ENCODE peak calls at places on chromosomes 11 and 22, in eight cellular contexts. One of them, this sample, is unnamed.

GRCh38 chr11:57568330-57568766 is 876 bp upstream of the UBE2L6 start:
- DNase-seq in fibroblast of lung: peak
- DNase-seq in GM23248: no peak
- DNase-seq in ascending aorta: peak
- DNase-seq in A549: no peak
- DNase-seq in MM.1S: peak
- DNase-seq in SK-N-SH: no peak
- DNase-seq in PC-3: peak
- DNase-seq in this sample: no peak

GRCh38 chr22:49208768-49209252 is 618.9 kb downstream of the BRD1 start:
- DNase-seq in fibroblast of lung: no peak
- DNase-seq in GM23248: no peak
- DNase-seq in ascending aorta: peak
- DNase-seq in A549: no peak
- DNase-seq in MM.1S: peak
- DNase-seq in SK-N-SH: no peak
- DNase-seq in PC-3: no peak
- DNase-seq in this sample: no peak

GRCh38 chr22:40819741-40820140 is 595 bp upstream of the SLC25A17 start:
- DNase-seq in fibroblast of lung: peak
- DNase-seq in GM23248: peak
- DNase-seq in ascending aorta: no peak
- DNase-seq in A549: no peak
- DNase-seq in MM.1S: peak
- DNase-seq in SK-N-SH: peak
- DNase-seq in PC-3: peak
- DNase-seq in this sample: no peak

GRCh38 chr11:69573751-69574382 is 67.1 kb upstream of the CCND1 start:
- DNase-seq in fibroblast of lung: no peak
- DNase-seq in GM23248: peak
- DNase-seq in ascending aorta: peak
- DNase-seq in A549: no peak
- DNase-seq in MM.1S: no peak
- DNase-seq in SK-N-SH: no peak
- DNase-seq in PC-3: no peak
- DNase-seq in this sample: no peak

GRCh38 chr11:125085301-125086081 is 22.4 kb downstream of the SLC37A2 start:
- DNase-seq in fibroblast of lung: no peak
- DNase-seq in GM23248: no peak
- DNase-seq in ascending aorta: no peak
- DNase-seq in A549: no peak
- DNase-seq in MM.1S: no peak
- DNase-seq in SK-N-SH: peak
- DNase-seq in PC-3: no peak
- DNase-seq in this sample: no peak

GRCh38 chr22:20639750-20640149 is 132.3 kb downstream of the MED15 start:
- DNase-seq in fibroblast of lung: no peak
- DNase-seq in GM23248: no peak
- DNase-seq in ascending aorta: no peak
- DNase-seq in A549: no peak
- DNase-seq in MM.1S: no peak
- DNase-seq in SK-N-SH: no peak
- DNase-seq in PC-3: no peak
- DNase-seq in this sample: no peak

GRCh38 chr11:16933756-16934603 is 80.2 kb downstream of the PLEKHA7 start:
- DNase-seq in fibroblast of lung: peak
- DNase-seq in GM23248: no peak
- DNase-seq in ascending aorta: no peak
- DNase-seq in A549: no peak
- DNase-seq in MM.1S: no peak
- DNase-seq in SK-N-SH: no peak
- DNase-seq in PC-3: no peak
- DNase-seq in this sample: no peak

GRCh38 chr22:48943567-48944432 is 883.9 kb downstream of the BRD1 start:
- DNase-seq in fibroblast of lung: no peak
- DNase-seq in GM23248: peak
- DNase-seq in ascending aorta: peak
- DNase-seq in A549: peak
- DNase-seq in MM.1S: no peak
- DNase-seq in SK-N-SH: peak
- DNase-seq in PC-3: peak
- DNase-seq in this sample: no peak

GRCh38 chr11:64842851-64843841 is 1.3 kb downstream of the CDC42BPG start:
- DNase-seq in fibroblast of lung: no peak
- DNase-seq in GM23248: no peak
- DNase-seq in ascending aorta: no peak
- DNase-seq in A549: peak
- DNase-seq in MM.1S: no peak
- DNase-seq in SK-N-SH: no peak
- DNase-seq in PC-3: peak
- DNase-seq in this sample: no peak

GRCh38 chr11:99952816-99953215 is 734.3 kb upstream of the ARHGAP42 start:
- DNase-seq in fibroblast of lung: peak
- DNase-seq in GM23248: peak
- DNase-seq in ascending aorta: no peak
- DNase-seq in A549: peak
- DNase-seq in MM.1S: no peak
- DNase-seq in SK-N-SH: no peak
- DNase-seq in PC-3: peak
- DNase-seq in this sample: no peak

GRCh38 chr11:120738516-120739046 is 227.0 kb downstream of the GRIK4 start:
- DNase-seq in fibroblast of lung: no peak
- DNase-seq in GM23248: no peak
- DNase-seq in ascending aorta: no peak
- DNase-seq in A549: no peak
- DNase-seq in MM.1S: no peak
- DNase-seq in SK-N-SH: no peak
- DNase-seq in PC-3: no peak
- DNase-seq in this sample: no peak

GRCh38 chr11:1881442-1882264 is 10.0 kb downstream of the PRR33 start:
- DNase-seq in fibroblast of lung: no peak
- DNase-seq in GM23248: no peak
- DNase-seq in ascending aorta: no peak
- DNase-seq in A549: no peak
- DNase-seq in MM.1S: no peak
- DNase-seq in SK-N-SH: no peak
- DNase-seq in PC-3: no peak
- DNase-seq in this sample: no peak

GRCh38 chr11:128487978-128488377 is 99.4 kb downstream of the ETS1 start:
- DNase-seq in fibroblast of lung: no peak
- DNase-seq in GM23248: no peak
- DNase-seq in ascending aorta: no peak
- DNase-seq in A549: no peak
- DNase-seq in MM.1S: no peak
- DNase-seq in SK-N-SH: no peak
- DNase-seq in PC-3: no peak
- DNase-seq in this sample: no peak
- H3K27ac ChIP-seq in fibroblast of lung: peak
- H3K27ac ChIP-seq in GM23248: peak
- H3K27ac ChIP-seq in ascending aorta: no peak
- H3K27ac ChIP-seq in A549: peak
- H3K27ac ChIP-seq in MM.1S: no peak
- H3K27ac ChIP-seq in SK-N-SH: no peak
- H3K27ac ChIP-seq in PC-3: no peak
- H3K27ac ChIP-seq in this sample: no peak

DNA sequence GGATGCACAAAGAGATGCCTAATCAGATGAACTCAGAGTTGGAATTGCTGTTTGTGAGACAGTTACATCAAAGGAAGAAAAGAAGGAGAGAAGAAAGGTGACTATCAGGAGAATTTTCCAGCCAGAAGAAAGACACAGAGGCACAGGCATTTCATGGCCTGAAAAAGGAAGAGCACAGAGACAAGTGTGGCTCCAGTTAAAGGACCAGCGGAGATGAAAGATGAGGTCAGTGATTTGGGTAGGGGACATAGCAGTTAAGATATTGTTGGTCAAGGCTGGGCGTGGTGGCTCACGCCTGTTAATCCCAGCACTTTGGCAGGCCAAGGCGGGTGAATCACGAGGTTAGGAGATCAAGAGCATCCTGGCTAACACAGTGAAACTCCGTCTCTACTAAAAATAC is 3.4 kb upstream of the ZNF280A start:
- DNase-seq in fibroblast of lung: no peak
- DNase-seq in GM23248: no peak
- DNase-seq in ascending aorta: no peak
- DNase-seq in A549: no peak
- DNase-seq in MM.1S: no peak
- DNase-seq in SK-N-SH: no peak
- DNase-seq in PC-3: no peak
- DNase-seq in this sample: no peak
- H3K27ac ChIP-seq in fibroblast of lung: no peak
- H3K27ac ChIP-seq in GM23248: no peak
- H3K27ac ChIP-seq in ascending aorta: no peak
- H3K27ac ChIP-seq in A549: no peak
- H3K27ac ChIP-seq in MM.1S: no peak
- H3K27ac ChIP-seq in SK-N-SH: no peak
- H3K27ac ChIP-seq in PC-3: no peak
- H3K27ac ChIP-seq in this sample: no peak

DNA sequence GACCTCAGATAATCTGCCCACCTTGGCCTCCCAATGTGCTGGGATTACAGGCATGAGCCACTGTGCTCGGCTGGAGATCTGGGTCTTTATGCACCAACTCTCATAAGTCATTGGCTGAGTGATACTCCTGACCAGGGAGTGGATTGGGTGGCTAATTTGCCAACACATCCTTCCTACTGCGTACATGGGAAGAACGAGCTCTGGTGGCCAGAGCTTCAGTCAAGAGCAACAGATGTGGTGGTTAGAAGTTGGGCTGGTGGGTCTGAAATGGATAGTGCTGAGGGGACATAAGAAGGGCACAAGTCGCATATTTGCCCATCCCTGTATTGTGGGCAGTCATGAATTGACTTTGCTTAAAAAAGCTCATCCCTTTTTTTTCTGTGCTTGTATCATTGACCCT is 74.1 kb upstream of the AMPD3 start:
- DNase-seq in fibroblast of lung: no peak
- DNase-seq in GM23248: no peak
- DNase-seq in ascending aorta: no peak
- DNase-seq in A549: no peak
- DNase-seq in MM.1S: no peak
- DNase-seq in SK-N-SH: no peak
- DNase-seq in PC-3: no peak
- DNase-seq in this sample: no peak
- H3K27ac ChIP-seq in fibroblast of lung: peak
- H3K27ac ChIP-seq in GM23248: peak
- H3K27ac ChIP-seq in ascending aorta: peak
- H3K27ac ChIP-seq in A549: no peak
- H3K27ac ChIP-seq in MM.1S: no peak
- H3K27ac ChIP-seq in SK-N-SH: no peak
- H3K27ac ChIP-seq in PC-3: no peak
- H3K27ac ChIP-seq in this sample: no peak

GRCh38 chr22:26777402-26777801 is 120.0 kb downstream of the MIAT start:
- DNase-seq in fibroblast of lung: peak
- DNase-seq in GM23248: peak
- DNase-seq in ascending aorta: no peak
- DNase-seq in A549: no peak
- DNase-seq in MM.1S: no peak
- DNase-seq in SK-N-SH: no peak
- DNase-seq in PC-3: peak
- DNase-seq in this sample: no peak
- H3K27ac ChIP-seq in fibroblast of lung: no peak
- H3K27ac ChIP-seq in GM23248: peak
- H3K27ac ChIP-seq in ascending aorta: no peak
- H3K27ac ChIP-seq in A549: peak
- H3K27ac ChIP-seq in MM.1S: no peak
- H3K27ac ChIP-seq in SK-N-SH: no peak
- H3K27ac ChIP-seq in PC-3: no peak
- H3K27ac ChIP-seq in this sample: no peak

GRCh38 chr22:38792833-38793232 is 1.1 kb downstream of the DNAL4 start:
- DNase-seq in fibroblast of lung: peak
- DNase-seq in GM23248: peak
- DNase-seq in ascending aorta: no peak
- DNase-seq in A549: no peak
- DNase-seq in MM.1S: no peak
- DNase-seq in SK-N-SH: no peak
- DNase-seq in PC-3: peak
- DNase-seq in this sample: no peak

GRCh38 chr22:38789606-38790005 is 4.3 kb downstream of the DNAL4 start:
- DNase-seq in fibroblast of lung: no peak
- DNase-seq in GM23248: no peak
- DNase-seq in ascending aorta: no peak
- DNase-seq in A549: no peak
- DNase-seq in MM.1S: no peak
- DNase-seq in SK-N-SH: no peak
- DNase-seq in PC-3: no peak
- DNase-seq in this sample: no peak

GRCh38 chr22:38795569-38795968 is 1.6 kb upstream of the DNAL4 start:
- DNase-seq in fibroblast of lung: no peak
- DNase-seq in GM23248: no peak
- DNase-seq in ascending aorta: no peak
- DNase-seq in A549: no peak
- DNase-seq in MM.1S: no peak
- DNase-seq in SK-N-SH: no peak
- DNase-seq in PC-3: no peak
- DNase-seq in this sample: no peak

GRCh38 chr22:38796262-38796957 is 2.5 kb upstream of the DNAL4 start:
- DNase-seq in fibroblast of lung: peak
- DNase-seq in GM23248: peak
- DNase-seq in ascending aorta: no peak
- DNase-seq in A549: no peak
- DNase-seq in MM.1S: no peak
- DNase-seq in SK-N-SH: no peak
- DNase-seq in PC-3: no peak
- DNase-seq in this sample: no peak

GRCh38 chr22:38793721-38794466 is at the start of gene DNAL4:
- DNase-seq in fibroblast of lung: peak
- DNase-seq in GM23248: peak
- DNase-seq in ascending aorta: peak
- DNase-seq in A549: peak
- DNase-seq in MM.1S: peak
- DNase-seq in SK-N-SH: peak
- DNase-seq in PC-3: peak
- DNase-seq in this sample: peak
- H3K27ac ChIP-seq in fibroblast of lung: peak
- H3K27ac ChIP-seq in GM23248: peak
- H3K27ac ChIP-seq in ascending aorta: peak
- H3K27ac ChIP-seq in A549: peak
- H3K27ac ChIP-seq in MM.1S: no peak
- H3K27ac ChIP-seq in SK-N-SH: no peak
- H3K27ac ChIP-seq in PC-3: no peak
- H3K27ac ChIP-seq in this sample: peak